ENCODE peak calls at places on chromosome 10, in seven cellular contexts. P is body of pancreas, N is putamen, Q is T1000, V is right lobe of liver, O is foreskin fibroblast, L is WERI-Rb-1. J is an unnamed sample.

GRCh38 chr10:125149278-125150047 is 10.9 kb downstream of the CTBP2 start:
- DNase-seq in Q (no peak), P (no peak), V (no peak), O (peak; percentile 79), N (no peak), L (no peak), J (peak; percentile 63)

GRCh38 chr10:71666607-71667373 is 52.8 kb downstream of the C10orf105 start:
- DNase-seq in L (peak; percentile 76), V (no peak), O (no peak), N (no peak), Q (no peak), P (no peak), J (no peak)

GRCh38 chr10:1213252-1213651 is 157.1 kb downstream of the WDR37 start:
- DNase-seq in V (no peak), N (no peak), Q (no peak), L (no peak), O (no peak), P (no peak), J (no peak)

GRCh38 chr10:86644412-86645110 is 9.8 kb upstream of the OPN4 start:
- DNase-seq in Q (no peak), L (peak; percentile 45), N (no peak), V (no peak), P (no peak), O (no peak), J (no peak)

GRCh38 chr10:133600657-133601056 is 25.9 kb downstream of the FRG2B start:
- DNase-seq in Q (no peak), N (no peak), O (no peak), V (no peak), L (no peak), P (no peak), J (no peak)

GRCh38 chr10:48879476-48879875 is 60.2 kb downstream of the LRRC18 start:
- DNase-seq in Q (no peak), P (no peak), O (no peak), V (no peak), L (no peak), N (no peak), J (no peak)

GRCh38 chr10:70564113-70564725 is 38.3 kb downstream of the PRF1 start:
- DNase-seq in L (no peak), V (no peak), N (no peak), P (no peak), Q (no peak), O (no peak), J (no peak)

GRCh38 chr10:62166331-62167154 is 102.1 kb downstream of the RTKN2 start:
- DNase-seq in N (peak; percentile 1), L (no peak), Q (no peak), P (no peak), O (peak; percentile 62), V (peak; percentile 59), J (no peak)

GRCh38 chr10:32023264-32023663 is 33.0 kb downstream of the KIF5B start:
- DNase-seq in V (no peak), O (no peak), L (no peak), P (no peak), Q (no peak), N (no peak), J (no peak)

GRCh38 chr10:94938383-94938782 is at the start of gene CYP2C9:
- DNase-seq in N (no peak), Q (no peak), O (no peak), P (no peak), V (no peak), L (no peak), J (no peak)

GRCh38 chr10:113291413-113291812 is 261.4 kb upstream of the HABP2 start:
- DNase-seq in Q (no peak), P (no peak), L (no peak), N (no peak), O (no peak), V (no peak), J (no peak)

GRCh38 chr10:130300608-130301025 is 164.4 kb downstream of the GLRX3 start:
- DNase-seq in L (no peak), Q (no peak), N (no peak), P (peak; percentile 47), O (peak; percentile 61), V (no peak), J (peak; percentile 73)

GRCh38 chr10:130218936-130219335 is 82.7 kb downstream of the GLRX3 start:
- DNase-seq in N (no peak), V (no peak), O (no peak), P (no peak), Q (no peak), L (peak; percentile 4), J (no peak)

GRCh38 chr10:36349445-36350063 is 707.5 kb upstream of the FZD8 start:
- DNase-seq in Q (peak; percentile 49), V (no peak), N (peak; percentile 7), P (no peak), O (no peak), L (no peak), J (no peak)

J was measured in lower lobe of right lung.